ENCODE peak calls at places on chromosomes 2 and 18, in four cellular contexts. G, I, P and Y are unnamed samples.

GRCh38 chr2:109356251-109357035 is 227.4 kb downstream of the SH3RF3 start:
- DNase-seq in G (no peak), I (no peak), P (no peak), Y (no peak)

GRCh38 chr2:207833265-207833751 is 63.6 kb upstream of the FZD5 start:
- DNase-seq in G (no peak), I (no peak), P (peak; percentile 50), Y (peak; percentile 34)

GRCh38 chr2:71299507-71299906 is 32.1 kb upstream of the ZNF638 start:
- DNase-seq in G (peak; percentile 3), I (peak; percentile 66), P (peak; percentile 16), Y (peak; percentile 29)

GRCh38 chr2:206798009-206798408 is 32.6 kb downstream of the FASTKD2 start:
- DNase-seq in G (no peak), I (peak; percentile 86), P (no peak), Y (no peak)

GRCh38 chr2:75464348-75464946 is 96.3 kb downstream of the EVA1A start:
- DNase-seq in G (no peak), I (peak; percentile 69), P (no peak), Y (peak; percentile 25)

GRCh38 chr2:125456851-125457250 is 1199.1 kb upstream of the GYPC start:
- DNase-seq in G (peak; percentile 78), I (no peak), P (no peak), Y (no peak)

GRCh38 chr2:178891265-178891958 is 84.2 kb upstream of the TTN start:
- DNase-seq in G (peak; percentile 55), I (peak; percentile 88), P (peak; percentile 5), Y (peak; percentile 55)

GRCh38 chr2:148718039-148718438 is 73.5 kb downstream of the EPC2 start:
- DNase-seq in G (no peak), I (no peak), P (no peak), Y (no peak)

GRCh38 chr2:46309052-46309953 is 12.1 kb downstream of the EPAS1 start:
- DNase-seq in G (no peak), I (no peak), P (no peak), Y (peak; percentile 83)

GRCh38 chr2:213751446-213751845 is 467.2 kb downstream of the SPAG16 start:
- DNase-seq in G (no peak), I (no peak), P (no peak), Y (no peak)

GRCh38 chr2:16725549-16725948 is 59.9 kb upstream of the CYRIA start:
- DNase-seq in G (no peak), I (no peak), P (no peak), Y (no peak)

GRCh38 chr18:63888473-63889190 is 1.1 kb downstream of the SERPINB2 start:
- DNase-seq in G (no peak), I (no peak), P (no peak), Y (no peak)

GRCh38 chr2:36413218-36413617 is 57.6 kb downstream of the CRIM1 start:
- DNase-seq in G (no peak), I (peak; percentile 81), P (no peak), Y (no peak)

GRCh38 chr2:73830871-73831401 is 2.2 kb downstream of the STAMBP start:
- DNase-seq in G (no peak), I (peak; percentile 25), P (no peak), Y (peak; percentile 96)

GRCh38 chr2:120219291-120219690 is 3.9 kb downstream of the TMEM185B start:
- DNase-seq in G (no peak), I (no peak), P (no peak), Y (no peak)

GRCh38 chr18:26407721-26408601 is 140.4 kb downstream of the KCTD1 start:
- DNase-seq in G (no peak), I (no peak), P (no peak), Y (no peak)

GRCh38 chr18:59517446-59518171 is 158.5 kb upstream of the LMAN1 start:
- DNase-seq in G (no peak), I (peak; percentile 50), P (no peak), Y (no peak)

GRCh38 chr2:136113767-136114070 is 4.2 kb downstream of the CXCR4 start:
- DNase-seq in G (no peak), I (no peak), P (no peak), Y (no peak)

GRCh38 chr2:77268626-77269025 is 253.6 kb downstream of the LRRTM4 start:
- DNase-seq in G (no peak), I (no peak), P (no peak), Y (peak; percentile 68)

GRCh38 chr2:158319269-158319668 is 137.3 kb downstream of the CCDC148 start:
- DNase-seq in G (no peak), I (peak; percentile 10), P (no peak), Y (no peak)

GRCh38 chr2:205366336-205367060 is 315.8 kb upstream of the NRP2 start:
- DNase-seq in G (no peak), I (peak; percentile 42), P (no peak), Y (no peak)

GRCh38 chr2:8334866-8335325 is 347.0 kb upstream of the ID2 start:
- DNase-seq in G (no peak), I (no peak), P (no peak), Y (no peak)

GRCh38 chr2:28751956-28752607 is 452 bp downstream of the PPP1CB start:
- DNase-seq in G (no peak), I (peak; percentile 38), P (peak; percentile 18), Y (no peak)

GRCh38 chr2:221518201-221518936 is 53.7 kb downstream of the EPHA4 start:
- DNase-seq in G (no peak), I (peak; percentile 75), P (no peak), Y (peak; percentile 72)

GRCh38 chr2:133705287-133705686 is 137.0 kb upstream of the NCKAP5 start:
- DNase-seq in G (no peak), I (peak; percentile 12), P (no peak), Y (no peak)

GRCh38 chr2:240604939-240605716 is 18.6 kb downstream of the CAPN10 start:
- DNase-seq in G (no peak), I (no peak), P (no peak), Y (no peak)

GRCh38 chr2:12044857-12045256 is 298.4 kb downstream of the LPIN1 start:
- DNase-seq in G (no peak), I (no peak), P (no peak), Y (no peak)

GRCh38 chr2:9366041-9366440 is 57.3 kb downstream of the ITGB1BP1 start:
- DNase-seq in G (no peak), I (no peak), P (no peak), Y (no peak)

GRCh38 chr2:166758956-166759355 is 129.3 kb upstream of the XIRP2 start:
- DNase-seq in G (no peak), I (no peak), P (no peak), Y (no peak)

GRCh38 chr18:54162431-54162830 is 62.0 kb downstream of the MBD2 start:
- DNase-seq in G (no peak), I (peak; percentile 35), P (no peak), Y (peak; percentile 68)

GRCh38 chr2:224952942-224953657 is 89.2 kb downstream of the DOCK10 start:
- DNase-seq in G (no peak), I (no peak), P (peak; percentile 34), Y (no peak)

GRCh38 chr2:56132138-56132537 is 51.7 kb upstream of the CCDC85A start:
- DNase-seq in G (peak; percentile 46), I (peak; percentile 78), P (peak; percentile 7), Y (peak; percentile 58)

GRCh38 chr18:27645929-27646328 is 460.8 kb upstream of the CHST9 start:
- DNase-seq in G (no peak), I (no peak), P (no peak), Y (peak; percentile 24)

GRCh38 chr2:175282300-175282699 is 100.8 kb upstream of the ATP5MC3 start:
- DNase-seq in G (peak; percentile 42), I (peak; percentile 56), P (peak; percentile 15), Y (peak; percentile 34)

GRCh38 chr2:69298862-69299261 is 88.2 kb downstream of the GFPT1 start:
- DNase-seq in G (no peak), I (peak; percentile 46), P (no peak), Y (peak; percentile 74)

GRCh38 chr2:71562518-71562917 is 109.2 kb downstream of the DYSF start:
- DNase-seq in G (no peak), I (no peak), P (no peak), Y (no peak)

GRCh38 chr2:69715964-69716363 is 26.0 kb upstream of the ANXA4 start:
- DNase-seq in G (no peak), I (no peak), P (no peak), Y (peak; percentile 38)

GRCh38 chr2:120601566-120601965 is 134.1 kb upstream of the GLI2 start:
- DNase-seq in G (no peak), I (no peak), P (no peak), Y (no peak)